ENCODE peak calls at places on chromosome 18, in four cellular contexts. Z, Y, J and O are unnamed samples.

GRCh38 chr18:58026395-58026794 is 17.6 kb upstream of the NEDD4L start:
- DNase-seq in Y (no peak), J (no peak), Z (no peak), O (no peak)

GRCh38 chr18:35797961-35798360 is 174.5 kb upstream of the RMP24 start:
- DNase-seq in Y (no peak), Z (no peak), J (no peak), O (no peak)

GRCh38 chr18:73283788-73284187 is 416.0 kb upstream of the NETO1 start:
- DNase-seq in J (no peak), Y (peak), Z (no peak), O (no peak)

GRCh38 chr18:57748770-57749603 is 54.1 kb downstream of the ATP8B1 start:
- DNase-seq in Y (no peak), J (no peak), Z (no peak), O (no peak)

GRCh38 chr18:41315134-41315533 is 639.9 kb upstream of the PIK3C3 start:
- DNase-seq in J (no peak), Z (no peak), Y (no peak), O (no peak)

GRCh38 chr18:9130806-9131205 is 5.8 kb upstream of the ANKRD12 start:
- DNase-seq in J (no peak), Z (no peak), Y (no peak), O (no peak)

GRCh38 chr18:24989760-24990547 is 362.0 kb downstream of the ZNF521 start:
- DNase-seq in Y (no peak), J (no peak), Z (no peak), O (no peak)

GRCh38 chr18:60090170-60090569 is 190.4 kb downstream of the PMAIP1 start:
- DNase-seq in Z (no peak), Y (no peak), J (no peak), O (no peak)

GRCh38 chr18:79950440-79951341 is 762 bp downstream of the SLC66A2 start:
- DNase-seq in J (peak), Y (peak), Z (no peak), O (peak)

GRCh38 chr18:34957119-34957863 is 83.9 kb upstream of the MAPRE2 start:
- DNase-seq in J (no peak), Z (no peak), Y (no peak), O (no peak)

GRCh38 chr18:10131783-10132381 is 218.1 kb downstream of the VAPA start:
- DNase-seq in Y (no peak), J (no peak), Z (no peak), O (peak)

GRCh38 chr18:46067431-46068007 is 4.5 kb downstream of the PSTPIP2 start:
- DNase-seq in Y (no peak), Z (no peak), J (no peak), O (no peak)

GRCh38 chr18:45755936-45756335 is 32.0 kb downstream of the SLC14A1 start:
- DNase-seq in Z (no peak), J (no peak), Y (peak), O (peak)

GRCh38 chr18:10526211-10526949 is 553 bp downstream of the NAPG start:
- DNase-seq in J (peak), Z (peak), Y (peak), O (peak)

GRCh38 chr18:10040287-10041011 is 126.6 kb downstream of the VAPA start:
- DNase-seq in J (no peak), Y (peak), Z (no peak), O (no peak)

GRCh38 chr18:3234457-3234856 is 13.1 kb upstream of the MYL12A start:
- DNase-seq in Z (no peak), J (no peak), Y (no peak), O (no peak)

GRCh38 chr18:30457156-30457555 is 585.4 kb downstream of the DSC3 start:
- DNase-seq in Z (no peak), J (no peak), Y (no peak), O (no peak)

GRCh38 chr18:50663626-50664441 is 103.9 kb downstream of the MAPK4 start:
- DNase-seq in J (no peak), Y (no peak), Z (no peak), O (no peak)

GRCh38 chr18:45687617-45688016 is 36.4 kb upstream of the SLC14A1 start:
- DNase-seq in J (no peak), Z (no peak), Y (no peak), O (no peak)

GRCh38 chr18:32258558-32259204 is 68.8 kb downstream of the MEP1B start:
- DNase-seq in Z (no peak), Y (no peak), J (no peak), O (no peak)

GRCh38 chr18:38575648-38576047 is 1010.0 kb upstream of the CELF4 start:
- DNase-seq in Z (no peak), Y (no peak), J (no peak), O (no peak)

GRCh38 chr18:31042391-31043181 is at the start of gene DSC3:
- DNase-seq in Y (no peak), Z (no peak), J (peak), O (peak)